ENCODE peak calls at places on chromosomes 2 and 18, in ten cellular contexts. C is GM06990; W is uterus; E is H1; A is hepatocyte; R is right atrium auricular region; K is BJ; Z is lower lobe of right lung; B is stomach; Y is CD8-positive, alpha-beta T cell. L is an unnamed sample.

GRCh38 chr2:64594563-64594989 is 59.1 kb downstream of the SERTAD2 start:
- DNase-seq in C (no peak), W (no peak), E (no peak), A (no peak), R (no peak), K (peak; percentile 70), Z (no peak), B (no peak), Y (no peak), L (peak; percentile 74)

GRCh38 chr18:12429556-12429955 is 21.8 kb downstream of the PRELID3A start:
- DNase-seq in C (no peak), W (no peak), E (no peak), A (no peak), R (no peak), K (no peak), Z (no peak), B (no peak), Y (no peak), L (no peak)

GRCh38 chr2:89844221-89844943 is 1152.9 kb downstream of the RPIA start:
- DNase-seq in C (no peak), W (no peak), E (no peak), A (no peak), R (no peak), K (no peak), Z (peak; percentile 39), B (no peak), Y (no peak), L (no peak)

GRCh38 chr2:43032894-43033270 is 193.5 kb downstream of the ZFP36L2 start:
- DNase-seq in C (no peak), W (peak; percentile 19), E (no peak), A (no peak), R (no peak), K (no peak), Z (no peak), B (no peak), Y (no peak), L (no peak)

GRCh38 chr2:215609089-215610032 is 173.5 kb upstream of the FN1 start:
- DNase-seq in C (no peak), W (no peak), E (no peak), A (peak; percentile 19), R (no peak), K (no peak), Z (no peak), B (no peak), Y (no peak), L (peak; percentile 99)

GRCh38 chr2:126678278-126679073 is 22.5 kb downstream of the GYPC start:
- DNase-seq in C (no peak), W (no peak), E (no peak), A (no peak), R (no peak), K (no peak), Z (no peak), B (no peak), Y (no peak), L (no peak)

GRCh38 chr18:10265560-10266235 is 188.7 kb upstream of the APCDD1 start:
- DNase-seq in C (no peak), W (no peak), E (no peak), A (no peak), R (no peak), K (no peak), Z (no peak), B (no peak), Y (no peak), L (no peak)

GRCh38 chr2:58130238-58130637 is 83.6 kb downstream of the VRK2 start:
- DNase-seq in C (no peak), W (no peak), E (no peak), A (no peak), R (no peak), K (no peak), Z (no peak), B (no peak), Y (no peak), L (no peak)

GRCh38 chr2:240435955-240436625 is 627 bp downstream of the GPC1 start:
- DNase-seq in C (no peak), W (peak; percentile 23), E (no peak), A (peak; percentile 50), R (no peak), K (no peak), Z (peak; percentile 57), B (no peak), Y (peak; percentile 15), L (no peak)

GRCh38 chr2:176066645-176067586 is 16.8 kb downstream of the EVX2 start:
- DNase-seq in C (no peak), W (no peak), E (peak; percentile 66), A (no peak), R (no peak), K (no peak), Z (no peak), B (no peak), Y (no peak), L (no peak)

GRCh38 chr18:46623541-46623940 is 33.5 kb downstream of the LOXHD1 start:
- DNase-seq in C (peak; percentile 6), W (no peak), E (peak; percentile 44), A (no peak), R (peak; percentile 52), K (no peak), Z (no peak), B (no peak), Y (peak; percentile 42), L (peak; percentile 22)

GRCh38 chr18:59570101-59570875 is 126.9 kb downstream of the CCBE1 start:
- DNase-seq in C (no peak), W (no peak), E (no peak), A (no peak), R (no peak), K (no peak), Z (no peak), B (no peak), Y (no peak), L (no peak)

GRCh38 chr2:20186078-20186854 is 38.7 kb downstream of the SDC1 start:
- DNase-seq in C (no peak), W (no peak), E (no peak), A (peak; percentile 88), R (peak; percentile 60), K (no peak), Z (peak; percentile 71), B (peak; percentile 56), Y (no peak), L (peak; percentile 73)

GRCh38 chr18:23194969-23195957 is 60.0 kb downstream of the CABLES1 start:
- DNase-seq in C (no peak), W (no peak), E (no peak), A (no peak), R (no peak), K (no peak), Z (no peak), B (no peak), Y (no peak), L (no peak)

GRCh38 chr2:222477962-222478608 is 53.7 kb downstream of the SGPP2 start:
- DNase-seq in C (no peak), W (no peak), E (peak; percentile 54), A (no peak), R (no peak), K (no peak), Z (no peak), B (no peak), Y (no peak), L (no peak)
- H3K4me3 ChIP-seq in C (no peak overlapping the region), W (no peak overlapping the region), E (peak overlapping the region; percentile 23), A (no peak overlapping the region), R (no peak overlapping the region), K (no peak overlapping the region), Z (no peak overlapping the region), B (no peak overlapping the region), Y (no peak overlapping the region), L (no peak overlapping the region)

GRCh38 chr18:39841133-39842041 is 2113.6 kb upstream of the PIK3C3 start:
- DNase-seq in C (no peak), W (no peak), E (peak; percentile 73), A (peak; percentile 84), R (no peak), K (no peak), Z (peak; percentile 51), B (peak; percentile 27), Y (no peak), L (peak; percentile 39)
- TF ChIP-seq CTCF in C (no peak), W (peak; percentile 13), E (peak; percentile 60), A (peak; percentile 77), R (peak; percentile 13), K (peak; percentile 70), Z (peak; percentile 35), B (no peak), Y (no peak), L (peak; percentile 68)

GRCh38 chr2:98825404-98825803 is 94.5 kb upstream of the MGAT4A start:
- DNase-seq in C (no peak), W (no peak), E (no peak), A (no peak), R (no peak), K (no peak), Z (no peak), B (no peak), Y (no peak), L (no peak)

GRCh38 chr2:98827625-98828368 is 96.9 kb upstream of the MGAT4A start:
- DNase-seq in C (no peak), W (no peak), E (no peak), A (no peak), R (no peak), K (no peak), Z (no peak), B (no peak), Y (no peak), L (no peak)

GRCh38 chr2:98825858-98826257 is 94.9 kb upstream of the MGAT4A start:
- DNase-seq in C (no peak), W (no peak), E (no peak), A (no peak), R (no peak), K (no peak), Z (no peak), B (no peak), Y (no peak), L (no peak)

GRCh38 chr2:98828369-98828744 is 97.4 kb upstream of the MGAT4A start:
- DNase-seq in C (no peak), W (no peak), E (no peak), A (no peak), R (no peak), K (no peak), Z (no peak), B (no peak), Y (no peak), L (no peak)

GRCh38 chr2:98826856-98827255 is 95.9 kb upstream of the MGAT4A start:
- DNase-seq in C (no peak), W (no peak), E (no peak), A (no peak), R (no peak), K (no peak), Z (no peak), B (no peak), Y (no peak), L (no peak)
- H3K27me3 ChIP-seq in C (no peaks in the 10 kb centered on the region), W (no peaks in the 10 kb centered on the region), E (peaks cover 18% of the 10 kb centered on the region), A (peaks cover 6% of the 10 kb centered on the region), R (no peaks in the 10 kb centered on the region), K (peaks cover 9% of the 10 kb centered on the region), Z (peaks cover under 1% of the 10 kb centered on the region), B (peaks cover 13% of the 10 kb centered on the region), Y (no peaks in the 10 kb centered on the region), L (no peaks in the 10 kb centered on the region)

DNA sequence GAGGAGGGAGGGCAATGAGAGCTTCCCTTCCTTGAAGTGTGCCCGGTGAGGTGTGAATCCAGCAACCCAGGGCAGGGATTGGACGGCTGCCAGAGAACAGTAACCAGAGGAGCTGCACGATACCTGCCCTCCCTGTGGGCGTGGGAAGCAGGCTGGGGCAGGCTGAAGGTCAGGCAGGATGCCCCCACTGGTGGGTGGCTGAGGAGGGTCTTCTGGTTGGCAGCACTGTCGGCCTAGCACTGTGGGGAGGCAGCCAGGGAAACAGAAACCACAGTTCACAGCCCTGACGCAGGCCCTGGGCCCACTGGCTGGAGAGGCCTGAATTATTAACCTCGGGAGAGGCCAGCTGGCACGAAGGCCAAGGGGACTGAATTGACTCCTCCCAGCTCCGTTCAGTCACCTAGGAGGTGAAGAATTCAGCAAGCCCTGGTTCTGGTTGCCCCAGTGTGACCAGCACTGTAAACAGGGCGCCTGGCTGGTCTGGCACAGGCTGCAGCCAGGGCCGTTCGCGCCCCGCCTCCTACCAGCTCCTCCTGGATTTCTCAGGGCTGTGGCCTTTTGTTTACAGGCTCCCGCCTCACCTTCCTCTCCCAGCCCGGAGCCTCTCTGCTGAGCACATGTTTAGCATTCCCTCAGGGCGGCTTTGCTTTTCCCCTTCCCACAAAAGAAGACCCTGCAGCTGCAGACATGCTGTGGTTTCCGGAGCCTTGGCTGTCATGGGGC is 97.7 kb downstream of the B3GNT2 start:
- DNase-seq in C (peak; percentile 41), W (peak; percentile 57), E (peak; percentile 70), A (peak; percentile 61), R (peak; percentile 66), K (no peak), Z (peak; percentile 90), B (peak; percentile 93), Y (no peak), L (peak; percentile 72)
- H3K4me3 ChIP-seq in C (no peak overlapping the region), W (no peak overlapping the region), E (no peak overlapping the region), A (no peak overlapping the region), R (no peak overlapping the region), K (no peak overlapping the region), Z (peak overlapping the region; percentile 17), B (no peak overlapping the region), Y (no peak overlapping the region), L (no peak overlapping the region)